ENCODE peak calls at places on chromosomes 11 and 22, in four cellular contexts. One of them, this sample, is unnamed.

GRCh38 chr11:69297926-69298777 is 4.2 kb downstream of the MYEOV start:
- DNase-seq in fibroblast of the aortic adventitia: peak; percentile 85
- DNase-seq in tibial artery: peak; percentile 87
- DNase-seq in AG09309: no peak
- DNase-seq in this sample: peak; percentile 91

GRCh38 chr11:92886243-92886905 is 83.1 kb upstream of the MTNR1B start:
- DNase-seq in AG09309: peak; percentile 8
- DNase-seq in fibroblast of the aortic adventitia: peak; percentile 51
- DNase-seq in tibial artery: no peak
- DNase-seq in this sample: peak; percentile 74

GRCh38 chr11:86951706-86952105 is 3.5 kb downstream of the FZD4 start:
- DNase-seq in tibial artery: no peak
- DNase-seq in fibroblast of the aortic adventitia: no peak
- DNase-seq in AG09309: no peak
- DNase-seq in this sample: no peak

GRCh38 chr11:104005234-104005855 is 31.1 kb upstream of the DDI1 start:
- DNase-seq in AG09309: no peak
- DNase-seq in fibroblast of the aortic adventitia: peak; percentile 59
- DNase-seq in tibial artery: no peak
- DNase-seq in this sample: no peak

GRCh38 chr22:47018010-47018910 is 255.8 kb downstream of the TBC1D22A start:
- DNase-seq in AG09309: no peak
- DNase-seq in tibial artery: peak; percentile 45
- DNase-seq in fibroblast of the aortic adventitia: no peak
- DNase-seq in this sample: no peak

GRCh38 chr11:105315287-105315686 is 175.7 kb upstream of the CARD18 start:
- DNase-seq in AG09309: no peak
- DNase-seq in tibial artery: no peak
- DNase-seq in fibroblast of the aortic adventitia: no peak
- DNase-seq in this sample: no peak

GRCh38 chr22:29302681-29303465 is 3.6 kb upstream of the GAS2L1 start:
- DNase-seq in AG09309: no peak
- DNase-seq in fibroblast of the aortic adventitia: no peak
- DNase-seq in tibial artery: no peak
- DNase-seq in this sample: no peak

GRCh38 chr11:31872074-31872440 is 60.9 kb upstream of the PAX6 start:
- DNase-seq in fibroblast of the aortic adventitia: no peak
- DNase-seq in tibial artery: no peak
- DNase-seq in AG09309: no peak
- DNase-seq in this sample: no peak

GRCh38 chr22:22548349-22548716 is 10.7 kb downstream of the PRAME start:
- DNase-seq in AG09309: no peak
- DNase-seq in fibroblast of the aortic adventitia: no peak
- DNase-seq in tibial artery: no peak
- DNase-seq in this sample: no peak

GRCh38 chr11:12867531-12867930 is 141.6 kb upstream of the RASSF10 start:
- DNase-seq in tibial artery: no peak
- DNase-seq in AG09309: no peak
- DNase-seq in fibroblast of the aortic adventitia: no peak
- DNase-seq in this sample: no peak

GRCh38 chr11:62418136-62418535 is 697 bp upstream of the SCGB1A1 start:
- DNase-seq in fibroblast of the aortic adventitia: no peak
- DNase-seq in AG09309: no peak
- DNase-seq in tibial artery: no peak
- DNase-seq in this sample: no peak

GRCh38 chr11:95084509-95084908 is 5.1 kb upstream of the ENDOD1 start:
- DNase-seq in tibial artery: no peak
- DNase-seq in fibroblast of the aortic adventitia: peak; percentile 30
- DNase-seq in AG09309: no peak
- DNase-seq in this sample: no peak

GRCh38 chr11:95082576-95083001 is 7.1 kb upstream of the ENDOD1 start:
- DNase-seq in AG09309: no peak
- DNase-seq in fibroblast of the aortic adventitia: no peak
- DNase-seq in tibial artery: no peak
- DNase-seq in this sample: no peak

GRCh38 chr11:95081412-95081811 is 8.2 kb upstream of the ENDOD1 start:
- DNase-seq in AG09309: no peak
- DNase-seq in tibial artery: peak; percentile 96
- DNase-seq in fibroblast of the aortic adventitia: no peak
- DNase-seq in this sample: no peak

GRCh38 chr11:95078526-95078925 is 11.1 kb upstream of the ENDOD1 start:
- DNase-seq in tibial artery: no peak
- DNase-seq in fibroblast of the aortic adventitia: no peak
- DNase-seq in AG09309: no peak
- DNase-seq in this sample: no peak

GRCh38 chr11:95081010-95081409 is 8.6 kb upstream of the ENDOD1 start:
- DNase-seq in fibroblast of the aortic adventitia: no peak
- DNase-seq in tibial artery: no peak
- DNase-seq in AG09309: no peak
- DNase-seq in this sample: no peak
- TF ChIP-seq CTCF in fibroblast of the aortic adventitia: no peak
- TF ChIP-seq CTCF in tibial artery: no peak
- TF ChIP-seq CTCF in AG09309: no peak
- TF ChIP-seq CTCF in this sample: no peak

GRCh38 chr11:114815176-114815575 is 136.8 kb downstream of the NXPE2 start:
- DNase-seq in tibial artery: no peak
- DNase-seq in fibroblast of the aortic adventitia: no peak
- DNase-seq in AG09309: no peak
- DNase-seq in this sample: no peak

GRCh38 chr11:114819028-114819427 is 140.7 kb downstream of the NXPE2 start:
- DNase-seq in tibial artery: no peak
- DNase-seq in fibroblast of the aortic adventitia: no peak
- DNase-seq in AG09309: no peak
- DNase-seq in this sample: peak; percentile 2

GRCh38 chr11:114815761-114816160 is 137.4 kb downstream of the NXPE2 start:
- DNase-seq in fibroblast of the aortic adventitia: no peak
- DNase-seq in AG09309: no peak
- DNase-seq in tibial artery: no peak
- DNase-seq in this sample: no peak

GRCh38 chr11:114820621-114821020 is 142.3 kb downstream of the NXPE2 start:
- DNase-seq in tibial artery: no peak
- DNase-seq in AG09309: no peak
- DNase-seq in fibroblast of the aortic adventitia: no peak
- DNase-seq in this sample: no peak

GRCh38 chr11:114818382-114818781 is 140.1 kb downstream of the NXPE2 start:
- DNase-seq in fibroblast of the aortic adventitia: no peak
- DNase-seq in AG09309: no peak
- DNase-seq in tibial artery: no peak
- DNase-seq in this sample: no peak
- H3K4me3 ChIP-seq in fibroblast of the aortic adventitia: no peak overlapping the region
- H3K4me3 ChIP-seq in AG09309: no peak overlapping the region
- H3K4me3 ChIP-seq in tibial artery: no peak overlapping the region
- H3K4me3 ChIP-seq in this sample: no peak overlapping the region

DNA sequence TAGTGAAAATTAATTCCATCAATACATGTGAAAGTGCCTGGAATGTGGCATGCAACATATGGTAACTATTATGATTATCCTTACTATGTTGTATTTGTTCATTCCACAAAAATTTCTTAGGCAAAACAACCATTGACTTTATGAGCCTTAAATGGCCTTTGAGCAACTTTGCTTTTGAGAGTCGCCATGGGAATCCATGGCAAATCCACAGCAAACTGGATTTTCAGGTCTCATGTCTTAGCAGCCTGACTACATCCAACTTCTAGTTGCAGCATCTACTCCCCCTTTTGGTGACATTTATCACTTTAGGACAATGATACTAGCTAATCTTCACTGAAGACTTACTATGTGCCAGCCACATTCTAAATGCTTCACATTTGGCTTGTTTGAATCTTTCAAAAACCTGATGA is 56.8 kb downstream of the SLC1A2 start:
- DNase-seq in fibroblast of the aortic adventitia: peak; percentile 44
- DNase-seq in AG09309: no peak
- DNase-seq in tibial artery: no peak
- DNase-seq in this sample: no peak
- TF ChIP-seq CTCF in fibroblast of the aortic adventitia: no peak
- TF ChIP-seq CTCF in AG09309: no peak
- TF ChIP-seq CTCF in tibial artery: no peak
- TF ChIP-seq CTCF in this sample: no peak

DNA sequence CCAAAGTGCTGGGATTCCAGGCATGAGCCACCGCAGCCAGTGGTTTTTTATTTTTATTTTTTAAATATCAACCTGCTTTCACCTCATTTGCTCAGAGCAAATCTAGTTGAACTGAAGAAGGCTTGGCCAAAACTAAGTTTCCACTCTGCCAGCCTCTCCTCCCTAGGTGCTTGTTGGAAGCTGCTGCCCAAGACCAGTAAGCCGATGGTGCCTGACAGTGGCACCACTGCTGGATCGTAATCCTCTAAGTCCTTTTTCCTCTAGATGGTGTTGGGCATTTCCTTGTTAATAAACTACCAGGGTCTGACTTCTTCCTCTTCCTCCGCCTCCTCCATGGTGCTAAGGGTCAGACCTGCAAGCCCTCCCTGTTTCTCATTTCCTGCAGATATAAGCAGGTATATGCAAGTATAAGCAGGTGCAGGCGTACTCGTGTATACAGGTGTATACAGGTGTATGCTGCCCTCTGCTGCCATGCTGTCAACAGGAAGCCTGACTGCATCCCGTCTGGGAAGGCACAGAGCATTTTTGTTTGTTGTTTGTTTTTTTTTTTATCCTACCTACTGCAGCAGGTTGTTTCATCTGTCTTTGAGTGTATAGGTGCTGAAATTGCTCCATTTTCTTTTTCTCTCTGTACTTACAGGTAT is 1.6 kb downstream of the NADSYN1 start:
- DNase-seq in tibial artery: no peak
- DNase-seq in AG09309: no peak
- DNase-seq in fibroblast of the aortic adventitia: no peak
- DNase-seq in this sample: no peak
- H3K4me3 ChIP-seq in tibial artery: peak overlapping the region; percentile 84
- H3K4me3 ChIP-seq in AG09309: no peak overlapping the region
- H3K4me3 ChIP-seq in fibroblast of the aortic adventitia: peak overlapping the region; percentile 95
- H3K4me3 ChIP-seq in this sample: peak overlapping the region; percentile 79

DNA sequence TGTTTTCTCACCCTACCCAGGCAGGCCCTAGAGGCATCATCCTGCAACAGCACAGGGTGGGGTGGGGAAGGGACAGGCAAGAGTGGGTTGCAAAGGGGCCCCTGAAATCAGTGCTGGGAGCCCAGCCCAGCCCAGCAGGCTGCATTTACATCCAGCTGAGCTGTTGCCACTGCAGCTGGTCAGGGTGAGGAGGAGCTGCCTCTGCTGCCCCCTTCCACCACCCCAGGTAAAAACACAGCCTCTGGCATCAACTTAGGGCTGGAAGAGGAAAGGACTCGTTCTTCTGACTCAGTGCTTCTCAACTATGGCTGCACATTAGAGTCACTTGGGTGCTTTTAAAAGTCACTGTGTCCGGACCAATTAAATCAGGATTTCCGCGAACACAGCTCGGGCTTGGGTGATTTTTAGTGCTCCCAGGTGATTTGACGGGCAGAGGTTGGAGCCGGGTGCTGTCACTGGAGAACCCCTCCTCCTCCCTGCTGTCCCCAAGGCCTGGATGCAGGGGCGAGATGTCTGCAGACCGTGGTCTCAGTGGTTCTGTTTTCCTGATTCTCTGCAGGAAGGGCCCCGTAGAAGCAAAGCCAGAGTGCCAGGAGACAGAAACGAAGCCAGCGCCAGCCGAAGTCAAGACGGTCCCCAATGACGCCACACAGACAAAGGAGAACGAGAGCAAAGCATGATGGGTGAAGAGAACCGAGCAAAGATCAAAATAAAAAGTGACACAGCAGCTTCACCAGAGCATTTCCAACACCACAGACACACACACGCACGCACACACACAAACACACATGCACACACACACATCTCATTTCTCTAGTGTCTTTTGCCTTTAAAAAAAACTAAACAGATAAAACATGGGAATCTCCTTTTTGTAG is 39.4 kb upstream of the TTC12 start:
- DNase-seq in AG09309: no peak
- DNase-seq in fibroblast of the aortic adventitia: no peak
- DNase-seq in tibial artery: no peak
- DNase-seq in this sample: peak; percentile 17
- TF ChIP-seq CTCF in AG09309: no peak
- TF ChIP-seq CTCF in fibroblast of the aortic adventitia: no peak
- TF ChIP-seq CTCF in tibial artery: no peak
- TF ChIP-seq CTCF in this sample: peak; percentile 6

DNA sequence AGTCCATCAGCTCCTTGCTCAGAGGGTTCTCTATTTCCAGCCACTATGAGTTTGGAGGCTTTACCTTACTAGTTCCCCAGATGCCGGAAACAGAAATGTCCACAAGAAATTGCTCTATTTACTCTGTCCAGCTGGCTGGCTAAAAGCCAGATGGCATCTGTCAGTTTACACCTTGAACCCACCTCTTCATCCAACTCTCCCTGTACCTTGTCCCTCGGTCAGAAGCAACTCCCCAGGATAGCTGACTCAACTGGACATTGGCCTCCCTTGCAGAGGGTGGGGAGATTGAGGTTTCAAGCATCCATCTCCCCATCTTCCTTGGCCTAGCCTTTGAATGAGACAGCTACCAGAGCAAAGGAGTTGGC is 1.7 kb downstream of the C2CD2L start:
- DNase-seq in fibroblast of the aortic adventitia: no peak
- DNase-seq in tibial artery: no peak
- DNase-seq in AG09309: no peak
- DNase-seq in this sample: no peak
- H3K4me3 ChIP-seq in fibroblast of the aortic adventitia: peak overlapping the region; percentile 84
- H3K4me3 ChIP-seq in tibial artery: peak overlapping the region; percentile 77
- H3K4me3 ChIP-seq in AG09309: peak overlapping the region; percentile 77
- H3K4me3 ChIP-seq in this sample: peak overlapping the region; percentile 92

This sample was measured in NB4.